ENCODE peak calls at places on chromosomes 12 and 14, in ten cellular contexts. B is BE2C, X is cardiac muscle cell, S is lung, L is Peyer's patch, C is GM06990, Q is ovary, I is hepatocyte, K is Karpas-422, N is GM23338. Z is an unnamed sample. For H3K27me3 and H3K36me3, the result is how much of the 10 kb centered on the place peaks cover.

GRCh38 chr12:123488539-123489230 is 30.7 kb downstream of the SNRNP35 start:
- DNase-seq in X (no peak), B (no peak), S (no peak), Q (no peak), K (no peak), N (peak), C (no peak), I (no peak), L (no peak), Z (peak)

GRCh38 chr12:51019927-51020326 is 6.3 kb downstream of the SLC11A2 start:
- DNase-seq in I (no peak), X (no peak), K (no peak), L (no peak), C (no peak), Q (no peak), S (no peak), N (no peak), B (no peak), Z (no peak)

GRCh38 chr14:104638927-104639450 is 34.4 kb upstream of the TMEM179 start:
- DNase-seq in X (no peak), L (no peak), Q (no peak), K (no peak), S (no peak), N (no peak), I (no peak), B (no peak), C (no peak), Z (peak)

GRCh38 chr14:74697543-74697942 is 15.3 kb downstream of the AREL1 start:
- DNase-seq in K (no peak), L (no peak), S (no peak), B (no peak), Q (no peak), I (no peak), C (no peak), X (peak), N (no peak), Z (no peak)

GRCh38 chr12:30753233-30753632 is 1.5 kb downstream of the CAPRIN2 start:
- DNase-seq in S (no peak), L (no peak), I (peak), X (peak), Q (no peak), B (peak), K (peak), N (peak), C (peak), Z (peak)

GRCh38 chr12:64039285-64039871 is 182.7 kb downstream of the KICS2 start:
- DNase-seq in Q (no peak), S (no peak), I (no peak), B (no peak), C (no peak), X (peak), N (peak), L (no peak), K (no peak), Z (peak)

GRCh38 chr14:89833120-89833521 is 121.4 kb downstream of the EFCAB11 start:
- DNase-seq in K (no peak), Q (no peak), C (no peak), S (no peak), L (no peak), I (no peak), N (no peak), X (no peak), B (no peak), Z (no peak)

GRCh38 chr14:102187044-102187443 is 47.3 kb downstream of the WDR20 start:
- DNase-seq in I (peak), C (no peak), L (no peak), X (peak), N (no peak), Q (no peak), K (no peak), B (no peak), S (no peak), Z (no peak)

GRCh38 chr14:63890553-63890952 is 37.7 kb downstream of the SYNE2 start:
- DNase-seq in N (no peak), I (no peak), X (peak), K (no peak), B (no peak), S (no peak), Q (no peak), C (no peak), L (no peak), Z (no peak)

GRCh38 chr12:113267621-113268020 is 46.4 kb downstream of the TPCN1 start:
- DNase-seq in X (no peak), S (no peak), N (no peak), Q (no peak), C (no peak), B (no peak), I (no peak), K (no peak), L (peak), Z (no peak)

GRCh38 chr12:57722716-57723629 is 15.6 kb downstream of the AGAP2 start:
- DNase-seq in C (no peak), K (no peak), L (no peak), B (no peak), I (peak), S (no peak), Q (no peak), N (no peak), X (no peak), Z (no peak)

GRCh38 chr12:71661977-71662522 is 1.6 kb downstream of the ZFC3H1 start:
- DNase-seq in L (no peak), B (no peak), K (peak), C (no peak), N (no peak), X (peak), Q (no peak), S (no peak), I (no peak), Z (no peak)
- H3K4me3 ChIP-seq in L (peak), B (peak), K (peak), C (peak), N (peak), X (peak), Q (peak), S (no peak), I (peak), Z (peak)

GRCh38 chr12:54053625-54054441 is at the start of gene HOXC4:
- DNase-seq in L (no peak), Q (peak), S (no peak), B (peak), I (no peak), C (no peak), N (no peak), K (peak), X (peak), Z (peak)

GRCh38 chr12:54054442-54055332 is 1.1 kb downstream of the HOXC4 start:
- DNase-seq in I (no peak), L (no peak), B (no peak), S (no peak), Q (no peak), N (no peak), X (no peak), C (no peak), K (no peak), Z (peak)

GRCh38 chr12:54058189-54058917 is 4.7 kb downstream of the HOXC4 start:
- DNase-seq in I (no peak), Q (no peak), S (no peak), B (no peak), L (no peak), N (no peak), K (no peak), X (no peak), C (no peak), Z (peak)

GRCh38 chr12:54055522-54055921 is 1.9 kb downstream of the HOXC4 start:
- DNase-seq in I (no peak), B (no peak), N (no peak), S (no peak), C (no peak), Q (no peak), K (no peak), L (no peak), X (no peak), Z (no peak)

GRCh38 chr12:54056110-54056509 is 2.5 kb downstream of the HOXC4 start:
- DNase-seq in B (no peak), N (no peak), X (no peak), L (no peak), Q (no peak), K (no peak), S (no peak), I (no peak), C (no peak), Z (no peak)
- H3K27me3 ChIP-seq in B (under half), N (half or more), X (half or more), L (under half), Q (under half), K (under half), S (under half), I (half or more), C (under half), Z (half or more)

GRCh38 chr12:109588461-109589239 is 15.1 kb downstream of the MVK start:
- DNase-seq in S (peak), L (peak), B (no peak), I (peak), Q (no peak), K (no peak), N (no peak), C (no peak), X (no peak), Z (no peak)
- H3K36me3 ChIP-seq in S (under half), L (under half), B (under half), I (under half), Q (under half), K (under half), N (under half), C (under half), X (under half), Z (under half)

GRCh38 chr12:32860182-32860581 is 36.4 kb downstream of the PKP2 start:
- DNase-seq in C (no peak), N (no peak), S (no peak), B (no peak), I (no peak), L (no peak), Q (no peak), X (peak), K (no peak), Z (no peak)

GRCh38 chr12:32854716-32855115 is 41.9 kb downstream of the PKP2 start:
- DNase-seq in K (no peak), N (no peak), C (no peak), B (no peak), Q (no peak), X (no peak), I (no peak), L (no peak), S (no peak), Z (no peak)

GRCh38 chr12:32854097-32854496 is 42.5 kb downstream of the PKP2 start:
- DNase-seq in L (no peak), C (no peak), K (no peak), N (no peak), S (no peak), X (peak), B (no peak), I (no peak), Q (no peak), Z (no peak)

GRCh38 chr12:32863128-32863527 is 33.4 kb downstream of the PKP2 start:
- DNase-seq in C (no peak), K (no peak), I (no peak), L (no peak), N (no peak), X (no peak), B (no peak), S (no peak), Q (no peak), Z (no peak)

DNA sequence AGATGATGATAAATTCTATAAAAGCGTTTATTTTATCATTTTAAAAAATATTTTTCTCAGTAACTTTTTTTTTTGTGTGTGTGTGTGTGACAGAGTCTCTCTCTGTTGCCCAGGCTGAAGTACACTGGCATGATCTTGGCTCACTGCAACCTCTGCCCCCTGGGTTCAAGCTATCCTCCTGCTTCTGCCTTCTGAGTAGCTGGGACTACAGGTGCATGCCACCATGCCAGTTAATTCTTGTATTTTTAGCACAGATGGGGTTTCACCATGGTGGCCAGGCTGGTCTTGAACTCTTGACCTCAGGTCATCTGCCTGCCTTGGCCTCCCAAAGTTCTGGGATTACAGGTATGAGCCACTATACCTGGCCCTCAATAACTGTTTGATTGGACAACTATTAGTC is 37.2 kb downstream of the PKP2 start:
- DNase-seq in L (no peak), K (no peak), N (no peak), X (no peak), I (no peak), Q (no peak), B (no peak), S (no peak), C (no peak), Z (no peak)
- H3K4me3 ChIP-seq in L (no peak), K (no peak), N (no peak), X (no peak), I (no peak), Q (no peak), B (no peak), S (no peak), C (no peak), Z (no peak)

GRCh38 chr14:100729982-100730381 is 3.3 kb downstream of the DLK1 start:
- DNase-seq in S (no peak), Q (no peak), I (no peak), C (no peak), B (no peak), N (no peak), X (no peak), L (no peak), K (no peak), Z (no peak)

GRCh38 chr14:100727565-100728240 is 1.0 kb downstream of the DLK1 start:
- DNase-seq in X (no peak), K (no peak), C (no peak), B (no peak), I (no peak), S (no peak), N (no peak), L (no peak), Q (no peak), Z (no peak)

GRCh38 chr14:100726812-100727564 is at the start of gene DLK1:
- DNase-seq in L (no peak), B (peak), C (no peak), X (no peak), S (no peak), K (no peak), I (peak), N (peak), Q (no peak), Z (peak)

GRCh38 chr14:100730530-100730929 is 3.8 kb downstream of the DLK1 start:
- DNase-seq in X (no peak), B (no peak), C (no peak), Q (no peak), N (no peak), L (no peak), K (no peak), I (no peak), S (no peak), Z (peak)

GRCh38 chr14:100728962-100729361 is 2.3 kb downstream of the DLK1 start:
- DNase-seq in S (no peak), X (no peak), K (no peak), C (no peak), L (no peak), I (no peak), Q (no peak), N (no peak), B (no peak), Z (peak)
- H3K27me3 ChIP-seq in S (under half), X (under half), K (under half), C (under half), L (under half), I (under half), Q (under half), N (under half), B (under half), Z (under half)

GRCh38 chr12:49806321-49806813 is 21.8 kb downstream of the NCKAP5L start:
- DNase-seq in S (no peak), B (no peak), I (no peak), L (no peak), N (no peak), K (no peak), C (no peak), Q (no peak), X (no peak), Z (no peak)
- H3K36me3 ChIP-seq in S (under half), B (under half), I (under half), L (under half), N (under half), K (under half), C (under half), Q (under half), X (under half), Z (under half)

GRCh38 chr14:26021759-26022158 is 576.1 kb downstream of the NOVA1 start:
- DNase-seq in Q (no peak), C (no peak), S (no peak), K (no peak), B (no peak), L (no peak), X (no peak), N (no peak), I (no peak), Z (no peak)

DNA sequence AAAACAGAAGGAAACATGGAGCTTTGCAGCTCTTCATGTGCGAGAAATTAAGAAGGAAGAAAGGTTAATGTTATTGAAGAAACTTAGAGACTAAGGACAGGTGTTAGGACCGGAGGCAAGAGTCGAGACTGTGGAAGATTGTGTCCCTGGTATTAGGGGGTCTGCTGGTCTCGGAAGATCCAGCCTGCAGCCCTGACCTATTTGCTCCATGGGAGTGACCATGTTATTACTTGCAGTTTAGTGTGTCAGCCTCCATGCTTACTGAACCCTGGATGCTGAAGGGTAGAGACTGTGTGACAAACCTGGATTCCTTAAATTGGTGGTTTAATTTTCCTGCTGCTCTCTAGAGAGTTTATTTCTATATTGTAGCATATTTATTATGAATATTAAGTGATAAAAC is 580.6 kb downstream of the NOVA1 start:
- DNase-seq in B (no peak), X (no peak), N (peak), C (no peak), I (no peak), K (no peak), L (no peak), Q (no peak), S (no peak), Z (no peak)
- H3K4me3 ChIP-seq in B (no peak), X (no peak), N (peak), C (no peak), I (no peak), K (no peak), L (no peak), Q (no peak), S (no peak), Z (no peak)

GRCh38 chr12:27975222-27976136 is 2.9 kb upstream of the PTHLH start:
- DNase-seq in L (peak), X (peak), S (no peak), N (peak), I (peak), Q (no peak), K (no peak), C (no peak), B (peak), Z (peak)
- H3K27me3 ChIP-seq in L (under half), X (half or more), S (under half), N (half or more), I (half or more), Q (under half), K (under half), C (under half), B (half or more), Z (half or more)